ENCODE peak calls at places on chromosomes 5 and 9, in seven cellular contexts. One of them, this sample, is unnamed.

GRCh38 chr9:5278486-5278885 is 26.0 kb downstream of the RLN2 start:
- DNase-seq in HepG2: no peak
- DNase-seq in GM12878: peak
- DNase-seq in HCT116: no peak
- DNase-seq in K562: no peak
- DNase-seq in SK-N-SH: no peak
- DNase-seq in H1: no peak
- DNase-seq in this sample: no peak

GRCh38 chr5:107047048-107047447 is 623.7 kb downstream of the EFNA5 start:
- DNase-seq in HepG2: no peak
- DNase-seq in GM12878: no peak
- DNase-seq in HCT116: no peak
- DNase-seq in K562: no peak
- DNase-seq in SK-N-SH: no peak
- DNase-seq in H1: no peak
- DNase-seq in this sample: no peak

GRCh38 chr5:72559866-72560766 is 52.9 kb upstream of the ZNF366 start:
- DNase-seq in HepG2: no peak
- DNase-seq in GM12878: no peak
- DNase-seq in HCT116: no peak
- DNase-seq in K562: peak
- DNase-seq in SK-N-SH: no peak
- DNase-seq in H1: no peak
- DNase-seq in this sample: no peak

GRCh38 chr5:100827481-100827889 is 75.6 kb downstream of the ST8SIA4 start:
- DNase-seq in HepG2: no peak
- DNase-seq in GM12878: no peak
- DNase-seq in HCT116: no peak
- DNase-seq in K562: no peak
- DNase-seq in SK-N-SH: no peak
- DNase-seq in H1: no peak
- DNase-seq in this sample: no peak

GRCh38 chr5:114898602-114899001 is 271.1 kb downstream of the TRIM36 start:
- DNase-seq in HepG2: no peak
- DNase-seq in GM12878: no peak
- DNase-seq in HCT116: peak
- DNase-seq in K562: no peak
- DNase-seq in SK-N-SH: no peak
- DNase-seq in H1: no peak
- DNase-seq in this sample: peak

GRCh38 chr9:95029720-95030119 is 287.8 kb downstream of the FANCC start:
- DNase-seq in HepG2: no peak
- DNase-seq in GM12878: no peak
- DNase-seq in HCT116: no peak
- DNase-seq in K562: no peak
- DNase-seq in SK-N-SH: no peak
- DNase-seq in H1: no peak
- DNase-seq in this sample: no peak

GRCh38 chr9:77224750-77225312 is 47.5 kb downstream of the VPS13A start:
- DNase-seq in HepG2: no peak
- DNase-seq in GM12878: no peak
- DNase-seq in HCT116: no peak
- DNase-seq in K562: peak
- DNase-seq in SK-N-SH: no peak
- DNase-seq in H1: no peak
- DNase-seq in this sample: no peak

GRCh38 chr9:106970219-106970975 is 107.4 kb downstream of the ZNF462 start:
- DNase-seq in HepG2: no peak
- DNase-seq in GM12878: no peak
- DNase-seq in HCT116: no peak
- DNase-seq in K562: no peak
- DNase-seq in SK-N-SH: no peak
- DNase-seq in H1: no peak
- DNase-seq in this sample: no peak

GRCh38 chr9:4012446-4012845 is 287.4 kb downstream of the GLIS3 start:
- DNase-seq in HepG2: no peak
- DNase-seq in GM12878: no peak
- DNase-seq in HCT116: no peak
- DNase-seq in K562: no peak
- DNase-seq in SK-N-SH: no peak
- DNase-seq in H1: no peak
- DNase-seq in this sample: no peak

GRCh38 chr9:75903785-75904360 is 13.4 kb downstream of the PCSK5 start:
- DNase-seq in HepG2: no peak
- DNase-seq in GM12878: no peak
- DNase-seq in HCT116: peak
- DNase-seq in K562: no peak
- DNase-seq in SK-N-SH: no peak
- DNase-seq in H1: no peak
- DNase-seq in this sample: no peak

GRCh38 chr5:33721491-33722245 is 170.1 kb downstream of the ADAMTS12 start:
- DNase-seq in HepG2: no peak
- DNase-seq in GM12878: no peak
- DNase-seq in HCT116: no peak
- DNase-seq in K562: no peak
- DNase-seq in SK-N-SH: no peak
- DNase-seq in H1: no peak
- DNase-seq in this sample: no peak

GRCh38 chr5:83632874-83633273 is 87.8 kb downstream of the HAPLN1 start:
- DNase-seq in HepG2: no peak
- DNase-seq in GM12878: no peak
- DNase-seq in HCT116: peak
- DNase-seq in K562: no peak
- DNase-seq in SK-N-SH: no peak
- DNase-seq in H1: no peak
- DNase-seq in this sample: no peak

GRCh38 chr5:82100303-82101077 is 128.7 kb downstream of the ATG10 start:
- DNase-seq in HepG2: no peak
- DNase-seq in GM12878: peak
- DNase-seq in HCT116: no peak
- DNase-seq in K562: no peak
- DNase-seq in SK-N-SH: no peak
- DNase-seq in H1: no peak
- DNase-seq in this sample: no peak

GRCh38 chr9:98380065-98380681 is 124.7 kb upstream of the TBC1D2 start:
- DNase-seq in HepG2: no peak
- DNase-seq in GM12878: peak
- DNase-seq in HCT116: no peak
- DNase-seq in K562: no peak
- DNase-seq in SK-N-SH: peak
- DNase-seq in H1: peak
- DNase-seq in this sample: no peak

GRCh38 chr5:69167488-69167845 is 517 bp downstream of the CCNB1 start:
- DNase-seq in HepG2: no peak
- DNase-seq in GM12878: no peak
- DNase-seq in HCT116: no peak
- DNase-seq in K562: peak
- DNase-seq in SK-N-SH: peak
- DNase-seq in H1: no peak
- DNase-seq in this sample: no peak

GRCh38 chr9:77987880-77988525 is 43.6 kb downstream of the GNAQ start:
- DNase-seq in HepG2: no peak
- DNase-seq in GM12878: no peak
- DNase-seq in HCT116: no peak
- DNase-seq in K562: no peak
- DNase-seq in SK-N-SH: no peak
- DNase-seq in H1: no peak
- DNase-seq in this sample: no peak

GRCh38 chr5:109936091-109936490 is 246.4 kb downstream of the MAN2A1 start:
- DNase-seq in HepG2: no peak
- DNase-seq in GM12878: no peak
- DNase-seq in HCT116: no peak
- DNase-seq in K562: no peak
- DNase-seq in SK-N-SH: no peak
- DNase-seq in H1: no peak
- DNase-seq in this sample: no peak

GRCh38 chr5:147986134-147986757 is 77.5 kb upstream of the SPINK5 start:
- DNase-seq in HepG2: no peak
- DNase-seq in GM12878: no peak
- DNase-seq in HCT116: no peak
- DNase-seq in K562: no peak
- DNase-seq in SK-N-SH: no peak
- DNase-seq in H1: no peak
- DNase-seq in this sample: no peak

GRCh38 chr9:89814340-89815040 is 209.7 kb downstream of the GADD45G start:
- DNase-seq in HepG2: no peak
- DNase-seq in GM12878: no peak
- DNase-seq in HCT116: no peak
- DNase-seq in K562: no peak
- DNase-seq in SK-N-SH: peak
- DNase-seq in H1: no peak
- DNase-seq in this sample: no peak

DNA sequence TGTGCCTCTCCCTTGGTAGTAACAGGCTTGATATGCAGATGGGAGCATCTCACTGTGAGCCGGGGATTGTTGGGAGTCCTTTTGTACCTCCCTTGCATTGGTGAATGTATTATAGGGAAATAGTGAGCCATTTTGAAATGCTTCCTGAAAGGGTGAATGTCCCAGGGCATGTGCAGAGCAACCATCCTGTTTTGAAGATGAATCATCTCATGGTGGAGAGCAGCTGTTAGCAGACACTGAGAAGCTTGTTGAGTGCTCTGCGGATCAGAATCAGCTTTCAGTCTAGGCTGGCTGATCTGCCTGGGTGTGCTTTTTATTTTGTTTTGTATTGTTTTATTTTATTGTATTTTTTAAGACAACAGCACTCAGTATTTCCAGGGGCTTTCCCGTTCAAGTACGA is 29.7 kb downstream of the SLC36A1 start:
- DNase-seq in HepG2: no peak
- DNase-seq in GM12878: no peak
- DNase-seq in HCT116: no peak
- DNase-seq in K562: no peak
- DNase-seq in SK-N-SH: no peak
- DNase-seq in H1: no peak
- DNase-seq in this sample: no peak
- TF ChIP-seq JUND in HepG2: no peak
- TF ChIP-seq JUND in GM12878: no peak
- TF ChIP-seq JUND in HCT116: no peak
- TF ChIP-seq JUND in K562: no peak
- TF ChIP-seq JUND in SK-N-SH: no peak
- TF ChIP-seq JUND in H1: no peak
- TF ChIP-seq JUND in this sample: no peak

DNA sequence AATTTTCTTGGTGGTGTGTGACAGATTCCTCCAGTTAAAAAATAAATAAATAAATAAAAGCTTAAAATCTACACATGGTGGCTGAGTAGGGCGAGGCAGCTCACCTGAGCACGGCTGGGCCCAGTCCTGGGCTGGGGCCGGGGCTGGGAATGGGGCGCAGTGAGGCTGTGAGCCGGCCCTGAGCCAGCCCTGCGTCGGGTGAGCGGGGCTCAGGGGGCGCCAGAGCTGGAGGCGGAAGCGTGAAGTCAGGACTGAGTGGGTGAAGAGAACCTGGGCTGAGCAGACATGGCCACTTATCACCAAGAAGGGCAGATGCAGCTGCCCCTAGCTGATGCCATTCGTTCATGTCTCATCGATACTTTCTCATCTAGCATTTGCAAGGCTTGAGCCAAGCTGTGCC is 22.8 kb upstream of the DTWD2 start:
- DNase-seq in HepG2: no peak
- DNase-seq in GM12878: no peak
- DNase-seq in HCT116: no peak
- DNase-seq in K562: no peak
- DNase-seq in SK-N-SH: no peak
- DNase-seq in H1: no peak
- DNase-seq in this sample: no peak
- TF ChIP-seq JUND in HepG2: no peak
- TF ChIP-seq JUND in GM12878: no peak
- TF ChIP-seq JUND in HCT116: no peak
- TF ChIP-seq JUND in K562: no peak
- TF ChIP-seq JUND in SK-N-SH: no peak
- TF ChIP-seq JUND in H1: no peak
- TF ChIP-seq JUND in this sample: no peak

DNA sequence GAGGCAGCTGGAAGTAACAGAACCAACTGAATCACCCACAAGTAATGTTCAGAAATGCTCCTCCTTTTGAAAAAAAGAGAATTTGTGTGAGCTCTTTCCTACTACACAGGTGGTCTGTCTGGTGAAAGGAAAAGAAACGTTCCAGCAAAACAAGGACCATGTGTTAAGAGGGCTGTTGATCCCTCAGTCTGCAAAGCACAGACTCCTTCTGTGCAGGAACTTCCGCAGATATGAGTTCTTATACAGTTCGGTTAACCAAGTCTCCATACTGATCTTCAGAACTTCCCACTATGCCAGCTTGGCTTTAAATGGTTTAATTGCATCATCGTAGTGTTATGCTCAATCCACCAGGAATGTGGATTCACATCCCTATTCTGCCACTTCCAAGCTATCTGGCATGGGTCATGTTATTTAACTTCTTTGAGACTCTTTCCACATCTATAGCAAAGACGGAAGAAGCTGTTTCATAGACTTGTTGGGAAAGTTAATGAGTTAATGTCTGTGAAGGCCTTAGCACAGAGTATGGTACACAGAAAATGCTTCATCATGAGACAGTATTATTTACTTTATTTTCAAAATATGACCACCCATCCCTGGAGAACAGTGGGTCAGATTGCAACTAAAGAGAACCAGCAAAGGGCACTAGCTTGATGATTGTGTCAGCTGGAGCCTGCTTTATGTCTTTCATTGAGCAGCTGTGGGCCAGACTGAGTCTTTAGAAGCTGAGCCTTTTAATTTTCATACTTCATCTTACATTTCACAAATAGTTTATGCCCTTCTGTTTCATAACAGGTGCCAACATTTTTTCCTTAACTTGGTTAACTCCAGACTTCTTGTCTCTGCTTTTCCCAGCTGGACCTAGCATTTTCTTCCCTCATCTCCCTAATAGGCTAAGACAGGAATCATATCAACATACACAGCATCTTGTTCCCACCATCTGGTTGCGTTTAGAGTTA is 89.9 kb downstream of the MAMDC2 start:
- DNase-seq in HepG2: no peak
- DNase-seq in GM12878: no peak
- DNase-seq in HCT116: no peak
- DNase-seq in K562: no peak
- DNase-seq in SK-N-SH: peak
- DNase-seq in H1: no peak
- DNase-seq in this sample: no peak
- TF ChIP-seq JUND in HepG2: no peak
- TF ChIP-seq JUND in GM12878: no peak
- TF ChIP-seq JUND in HCT116: no peak
- TF ChIP-seq JUND in K562: no peak
- TF ChIP-seq JUND in SK-N-SH: peak
- TF ChIP-seq JUND in H1: no peak
- TF ChIP-seq JUND in this sample: no peak

DNA sequence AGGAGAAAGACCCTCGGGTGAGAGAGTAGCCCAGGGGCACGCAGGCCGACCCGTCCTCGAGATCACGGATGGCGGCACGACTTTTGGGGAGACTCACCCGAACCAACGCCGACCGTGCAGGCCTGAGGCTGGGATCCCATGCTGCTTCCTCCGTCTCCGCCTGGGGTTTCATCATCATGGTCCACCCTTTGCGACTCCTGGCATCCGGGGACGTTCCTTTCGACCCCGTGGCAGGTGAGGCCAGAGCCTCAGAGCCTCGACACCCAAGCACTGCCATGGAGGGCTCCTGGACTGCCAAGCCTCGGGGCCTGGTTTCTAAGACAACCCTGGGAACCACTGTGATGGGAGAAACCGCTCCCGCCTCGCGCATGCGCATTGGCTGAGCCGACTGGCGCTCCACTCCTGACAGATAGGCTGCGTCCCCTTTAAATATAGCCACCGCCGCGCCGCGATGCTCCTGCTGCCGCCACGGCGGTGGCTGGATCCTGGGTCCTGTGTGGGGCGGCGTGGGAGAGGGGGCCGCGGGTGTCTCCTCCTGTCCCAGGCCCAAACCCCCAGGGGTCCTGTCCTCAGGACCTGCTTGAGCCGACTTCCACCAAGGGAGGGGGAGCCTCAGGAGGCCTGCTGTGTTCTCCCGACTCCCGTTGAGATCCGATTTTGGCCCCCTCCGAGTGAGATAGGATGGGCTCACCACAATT is 481.6 kb downstream of the SPATA31A7 start:
- DNase-seq in HepG2: no peak
- DNase-seq in GM12878: no peak
- DNase-seq in HCT116: no peak
- DNase-seq in K562: no peak
- DNase-seq in SK-N-SH: peak
- DNase-seq in H1: no peak
- DNase-seq in this sample: peak
- TF ChIP-seq JUND in HepG2: no peak
- TF ChIP-seq JUND in GM12878: no peak
- TF ChIP-seq JUND in HCT116: no peak
- TF ChIP-seq JUND in K562: no peak
- TF ChIP-seq JUND in SK-N-SH: no peak
- TF ChIP-seq JUND in H1: no peak
- TF ChIP-seq JUND in this sample: no peak